ENCODE peak calls at places on chromosomes 7 and 10, in five cellular contexts. T is A549, J is neuronal stem cell, W is NB4, H is cardiac muscle cell. U is an unnamed sample.
A peak's percentile ranks its signal among the peaks of the same experiment; 100 is the strongest.

GRCh38 chr10:43574906-43575305 is 490 bp upstream of the ZNF239 start:
- DNase-seq in T (no peak), J (no peak), W (no peak), H (no peak), U (no peak)

GRCh38 chr10:108901766-108902365 is 1021.4 kb downstream of the XPNPEP1 start:
- DNase-seq in T (no peak), J (no peak), W (no peak), H (no peak), U (no peak)

GRCh38 chr10:83862723-83863122 is 276.6 kb upstream of the GHITM start:
- DNase-seq in T (no peak), J (no peak), W (no peak), H (no peak), U (no peak)

GRCh38 chr7:16648551-16648950 is 2.6 kb downstream of the BZW2 start:
- DNase-seq in T (no peak), J (no peak), W (no peak), H (no peak), U (no peak)

GRCh38 chr7:76234931-76235441 is 33.3 kb downstream of the SRRM3 start:
- DNase-seq in T (peak; percentile 66), J (peak; percentile 85), W (peak; percentile 90), H (peak; percentile 90), U (peak; percentile 9)

GRCh38 chr10:25104441-25104840 is 70.4 kb upstream of the GPR158 start:
- DNase-seq in T (no peak), J (no peak), W (no peak), H (no peak), U (no peak)

GRCh38 chr7:106345421-106346166 is 60.8 kb upstream of the NAMPT start:
- DNase-seq in T (no peak), J (no peak), W (peak; percentile 84), H (no peak), U (no peak)

GRCh38 chr7:92357260-92357659 is 90.0 kb upstream of the GATAD1 start:
- DNase-seq in T (no peak), J (no peak), W (no peak), H (no peak), U (no peak)

DNA sequence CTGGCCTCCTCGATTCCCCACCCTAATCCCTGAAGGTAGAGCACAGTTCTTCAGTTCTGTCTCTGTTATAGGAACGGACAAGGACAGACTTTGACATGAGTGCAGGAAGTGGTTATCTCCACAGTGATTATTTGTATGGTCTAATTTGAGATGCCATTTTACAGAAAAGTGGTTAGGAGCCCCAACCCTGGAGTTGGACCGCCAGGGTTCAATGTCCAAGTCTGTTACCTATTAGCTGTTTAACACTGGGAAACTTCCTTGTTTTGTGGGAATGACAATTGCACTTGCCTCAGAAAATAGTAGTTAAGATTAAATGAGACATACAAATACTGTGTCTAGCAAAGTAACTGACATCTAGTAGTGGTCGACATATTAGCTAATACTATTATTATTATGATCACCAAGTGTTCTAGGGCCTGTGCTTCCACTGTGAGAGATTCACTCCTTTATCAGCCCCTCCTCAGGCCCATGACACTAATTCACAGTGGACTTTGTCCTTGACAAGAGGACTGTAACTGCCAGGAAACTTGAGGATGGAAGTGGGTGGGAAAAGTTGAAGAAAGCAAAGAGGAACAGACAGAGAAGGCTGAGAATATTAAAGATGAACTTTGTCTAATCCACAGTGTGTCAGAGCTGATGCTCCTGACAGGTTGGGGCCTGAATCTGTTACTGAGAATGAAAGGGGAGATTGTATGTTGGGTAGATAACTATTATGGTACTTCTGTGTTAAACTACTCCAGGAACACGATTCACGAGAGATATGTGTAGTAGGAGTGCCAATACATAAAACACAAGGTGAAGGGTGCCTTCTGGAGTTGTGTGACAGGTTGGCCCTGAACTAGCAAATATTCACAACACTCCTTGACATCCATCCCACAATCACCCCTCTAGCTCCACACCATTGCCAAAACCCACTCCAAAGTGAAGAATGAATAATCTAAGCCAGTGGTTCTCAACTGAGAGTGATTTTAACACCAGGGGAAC is 66.4 kb downstream of the TAC1 start:
- DNase-seq in T (no peak), J (no peak), W (no peak), H (no peak), U (no peak)
- H3K4me3 ChIP-seq in T (no peak overlapping the region), J (no peak overlapping the region), W (no peak overlapping the region), H (no peak overlapping the region), U (no peak overlapping the region)

DNA sequence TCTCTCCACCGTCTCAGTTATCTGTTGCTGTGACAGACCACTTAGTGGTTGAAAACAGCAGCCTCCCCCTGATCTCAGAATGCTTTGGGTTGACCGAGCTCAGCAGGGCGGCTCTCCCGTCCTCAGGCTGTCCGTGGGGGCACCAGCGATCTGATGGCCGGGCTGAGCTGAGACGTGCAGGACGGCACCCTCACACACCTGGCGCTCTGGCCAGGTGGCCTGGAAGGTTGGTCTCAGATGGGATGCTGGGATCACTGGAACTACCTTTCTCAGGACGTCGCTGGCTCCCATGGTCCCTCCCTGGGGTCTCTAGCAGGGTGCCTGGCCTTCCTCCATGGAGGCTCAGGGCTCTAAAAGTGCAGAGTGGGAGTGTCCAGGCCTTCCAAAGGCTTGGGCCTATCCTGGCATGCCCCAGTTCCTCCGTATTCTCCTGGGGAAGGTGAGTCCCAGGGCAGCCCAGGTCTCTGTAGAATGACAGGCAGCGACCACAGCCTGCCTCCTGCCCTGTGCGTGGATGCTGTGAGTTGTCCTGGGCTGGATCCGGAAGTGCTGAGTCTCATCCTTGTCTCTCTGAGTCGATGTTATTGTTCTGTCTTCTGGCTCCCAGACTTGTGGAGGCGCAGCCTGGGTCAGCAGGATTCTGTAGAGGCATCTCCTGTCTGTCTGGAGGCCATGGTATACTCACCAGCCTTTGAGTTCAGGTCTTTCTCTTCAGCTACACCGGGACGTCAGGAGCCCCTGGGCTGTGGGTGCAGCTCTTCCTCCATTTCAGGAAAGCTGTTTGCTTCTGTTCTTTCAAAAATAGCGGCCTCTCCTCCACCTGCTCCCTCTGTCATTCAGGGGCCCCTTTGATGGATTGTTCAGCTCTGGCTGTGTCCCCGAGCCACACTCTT is 12.1 kb upstream of the PWWP2B start:
- DNase-seq in T (no peak), J (no peak), W (no peak), H (no peak), U (no peak)
- H3K4me3 ChIP-seq in T (no peak overlapping the region), J (no peak overlapping the region), W (no peak overlapping the region), H (no peak overlapping the region), U (no peak overlapping the region)

GRCh38 chr10:111784936-111785465 is 398.6 kb downstream of the GPAM start:
- DNase-seq in T (no peak), J (no peak), W (no peak), H (no peak), U (no peak)
- H3K4me3 ChIP-seq in T (no peak overlapping the region), J (no peak overlapping the region), W (no peak overlapping the region), H (no peak overlapping the region), U (no peak overlapping the region)

GRCh38 chr7:69185170-69185569 is 413.1 kb upstream of the AUTS2 start:
- DNase-seq in T (no peak), J (no peak), W (no peak), H (no peak), U (no peak)

GRCh38 chr7:69182596-69183467 is 415.4 kb upstream of the AUTS2 start:
- DNase-seq in T (no peak), J (no peak), W (no peak), H (no peak), U (no peak)

GRCh38 chr7:69186974-69187373 is 411.3 kb upstream of the AUTS2 start:
- DNase-seq in T (no peak), J (no peak), W (no peak), H (no peak), U (no peak)

GRCh38 chr7:69187824-69188335 is 410.4 kb upstream of the AUTS2 start:
- DNase-seq in T (no peak), J (no peak), W (no peak), H (no peak), U (no peak)

GRCh38 chr7:69184339-69184738 is 413.9 kb upstream of the AUTS2 start:
- DNase-seq in T (no peak), J (no peak), W (no peak), H (no peak), U (no peak)
- H3K4me3 ChIP-seq in T (no peak overlapping the region), J (no peak overlapping the region), W (no peak overlapping the region), H (no peak overlapping the region), U (no peak overlapping the region)

DNA sequence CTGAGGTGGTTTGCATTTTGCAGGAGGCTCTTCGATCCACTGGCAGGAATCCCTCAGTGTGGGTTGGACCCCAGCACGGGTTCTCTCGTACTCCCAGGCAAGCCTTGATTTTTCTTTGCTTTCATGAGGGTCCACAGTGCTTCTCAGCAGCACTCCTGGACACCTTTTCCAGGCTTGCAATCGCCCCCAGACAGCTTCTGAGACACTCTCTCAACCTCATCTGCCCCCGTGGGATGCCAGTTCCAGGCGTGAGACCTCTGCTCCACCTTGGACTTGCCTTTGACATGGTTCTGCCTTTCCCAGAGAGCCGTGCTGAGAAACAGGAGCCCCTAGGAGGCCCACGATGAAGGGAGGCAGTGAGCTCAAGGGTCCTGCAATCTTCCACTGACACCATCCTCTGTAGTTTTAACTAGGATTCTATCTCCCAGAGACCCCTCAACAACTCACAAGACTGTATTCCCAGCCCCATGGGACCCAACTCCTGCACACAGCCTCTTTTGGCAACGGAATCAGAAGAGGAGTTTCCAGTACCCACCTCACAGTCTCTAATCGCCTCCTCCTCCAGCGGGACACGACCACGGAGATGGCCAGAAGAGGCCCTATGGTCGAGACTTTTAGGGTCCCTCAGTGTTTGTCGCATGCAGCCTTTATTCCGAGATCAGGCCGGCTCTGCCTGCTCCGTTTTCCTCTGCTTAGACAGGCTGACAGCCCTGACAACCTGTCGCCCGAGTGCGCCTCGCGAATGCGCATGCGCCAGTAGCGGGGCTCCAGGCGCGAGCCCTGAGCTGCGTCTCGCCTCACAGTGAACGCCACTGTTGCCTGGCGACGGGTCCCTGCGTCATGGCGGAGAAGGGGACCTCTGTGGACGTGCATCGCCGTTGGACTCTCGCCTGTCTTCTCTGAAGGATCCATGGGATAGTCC is 26.0 kb upstream of the ZNF273 start:
- DNase-seq in T (no peak), J (peak; percentile 70), W (peak; percentile 40), H (peak; percentile 76), U (no peak)
- H3K4me3 ChIP-seq in T (no peak overlapping the region), J (peak overlapping the region; percentile 71), W (no peak overlapping the region), H (peak overlapping the region; percentile 24), U (peak overlapping the region; percentile 52)

GRCh38 chr7:159005618-159006017 is 139.0 kb downstream of the VIPR2 start:
- DNase-seq in T (no peak), J (no peak), W (no peak), H (no peak), U (no peak)
- H3K4me3 ChIP-seq in T (no peak overlapping the region), J (no peak overlapping the region), W (no peak overlapping the region), H (no peak overlapping the region), U (no peak overlapping the region)

GRCh38 chr10:122254831-122255230 is 16.3 kb upstream of the BTBD16 start:
- DNase-seq in T (no peak), J (no peak), W (no peak), H (no peak), U (no peak)
- H3K4me3 ChIP-seq in T (no peak overlapping the region), J (no peak overlapping the region), W (no peak overlapping the region), H (no peak overlapping the region), U (no peak overlapping the region)

DNA sequence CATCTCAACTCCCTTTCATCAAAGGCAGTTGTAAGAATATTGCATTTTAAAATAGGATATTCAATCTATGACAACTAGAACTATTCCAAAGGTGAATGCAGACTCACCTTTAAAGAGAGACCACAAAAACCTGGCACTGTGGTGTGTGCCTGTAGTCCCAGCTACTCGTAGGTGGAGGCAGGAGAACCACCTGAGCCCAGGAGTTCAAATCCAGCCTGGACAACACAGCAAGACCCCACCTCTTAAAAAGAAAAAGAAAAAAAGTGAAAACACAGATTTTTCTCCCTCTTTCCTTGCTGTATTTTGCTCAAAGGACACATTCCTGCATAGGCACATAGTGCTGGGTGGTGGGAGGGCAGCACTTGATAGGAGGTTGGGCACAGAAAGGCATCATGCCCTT is 739 bp upstream of the ALDH18A1 start:
- DNase-seq in T (no peak), J (no peak), W (no peak), H (no peak), U (no peak)
- H3K4me3 ChIP-seq in T (peak overlapping the region; percentile 80), J (no peak overlapping the region), W (peak overlapping the region; percentile 80), H (no peak overlapping the region), U (peak overlapping the region; percentile 70)

GRCh38 chr7:150363872-150364271 is 4.8 kb upstream of the REPIN1 start:
- DNase-seq in T (no peak), J (no peak), W (peak; percentile 91), H (no peak), U (no peak)
- H3K4me3 ChIP-seq in T (no peak overlapping the region), J (no peak overlapping the region), W (no peak overlapping the region), H (no peak overlapping the region), U (no peak overlapping the region)